ENCODE peak calls at places on chromosome 19, in five cellular contexts. One of them, this sample, is unnamed.

GRCh38 chr19:3161453-3161852 is 17.1 kb upstream of the S1PR4 start:
- DNase-seq in T-helper 17 cell: no peak
- DNase-seq in RPMI8226: no peak
- DNase-seq in Right ventricle myocardium superior: no peak
- DNase-seq in heart left ventricle: no peak
- DNase-seq in this sample: no peak

GRCh38 chr19:28498404-28498976 is 714.5 kb downstream of the UQCRFS1 start:
- DNase-seq in T-helper 17 cell: no peak
- DNase-seq in RPMI8226: no peak
- DNase-seq in Right ventricle myocardium superior: no peak
- DNase-seq in heart left ventricle: no peak
- DNase-seq in this sample: no peak

GRCh38 chr19:36973021-36973843 is 57.1 kb downstream of the ZNF568 start:
- DNase-seq in T-helper 17 cell: peak
- DNase-seq in RPMI8226: peak
- DNase-seq in Right ventricle myocardium superior: peak
- DNase-seq in heart left ventricle: peak
- DNase-seq in this sample: no peak

GRCh38 chr19:6073858-6074708 is 36.2 kb downstream of the RFX2 start:
- DNase-seq in T-helper 17 cell: no peak
- DNase-seq in RPMI8226: no peak
- DNase-seq in Right ventricle myocardium superior: no peak
- DNase-seq in heart left ventricle: no peak
- DNase-seq in this sample: no peak

GRCh38 chr19:3969435-3970312 is 1.2 kb downstream of the DAPK3 start:
- DNase-seq in T-helper 17 cell: no peak
- DNase-seq in RPMI8226: no peak
- DNase-seq in Right ventricle myocardium superior: no peak
- DNase-seq in heart left ventricle: no peak
- DNase-seq in this sample: peak

GRCh38 chr19:40136818-40137217 is 46.1 kb upstream of the ZNF780A start:
- DNase-seq in T-helper 17 cell: no peak
- DNase-seq in RPMI8226: no peak
- DNase-seq in Right ventricle myocardium superior: no peak
- DNase-seq in heart left ventricle: no peak
- DNase-seq in this sample: no peak

GRCh38 chr19:34218818-34219164 is 35.6 kb upstream of the GARRE1 start:
- DNase-seq in T-helper 17 cell: no peak
- DNase-seq in RPMI8226: no peak
- DNase-seq in Right ventricle myocardium superior: no peak
- DNase-seq in heart left ventricle: no peak
- DNase-seq in this sample: no peak

GRCh38 chr19:57807541-57807940 is 7.2 kb downstream of the ZNF552 start:
- DNase-seq in T-helper 17 cell: no peak
- DNase-seq in RPMI8226: no peak
- DNase-seq in Right ventricle myocardium superior: no peak
- DNase-seq in heart left ventricle: no peak
- DNase-seq in this sample: no peak

GRCh38 chr19:17687141-17687856 is 855 bp downstream of the UNC13A start:
- DNase-seq in T-helper 17 cell: no peak
- DNase-seq in RPMI8226: no peak
- DNase-seq in Right ventricle myocardium superior: no peak
- DNase-seq in heart left ventricle: no peak
- DNase-seq in this sample: no peak

GRCh38 chr19:40923934-40924391 is 41.9 kb upstream of the CYP2A7 start:
- DNase-seq in T-helper 17 cell: no peak
- DNase-seq in RPMI8226: no peak
- DNase-seq in Right ventricle myocardium superior: no peak
- DNase-seq in heart left ventricle: no peak
- DNase-seq in this sample: no peak

GRCh38 chr19:44741841-44742352 is 6.6 kb upstream of the BCL3 start:
- DNase-seq in T-helper 17 cell: no peak
- DNase-seq in RPMI8226: peak
- DNase-seq in Right ventricle myocardium superior: peak
- DNase-seq in heart left ventricle: peak
- DNase-seq in this sample: peak

GRCh38 chr19:47209323-47210179 is 21.4 kb downstream of the BBC3 start:
- DNase-seq in T-helper 17 cell: no peak
- DNase-seq in RPMI8226: no peak
- DNase-seq in Right ventricle myocardium superior: peak
- DNase-seq in heart left ventricle: no peak
- DNase-seq in this sample: peak

GRCh38 chr19:42275103-42275502 is 6.1 kb downstream of the CIC start:
- DNase-seq in T-helper 17 cell: no peak
- DNase-seq in RPMI8226: no peak
- DNase-seq in Right ventricle myocardium superior: no peak
- DNase-seq in heart left ventricle: no peak
- DNase-seq in this sample: no peak

GRCh38 chr19:14118165-14119051 is 846 bp upstream of the PRKACA start:
- DNase-seq in T-helper 17 cell: peak
- DNase-seq in RPMI8226: no peak
- DNase-seq in Right ventricle myocardium superior: peak
- DNase-seq in heart left ventricle: peak
- DNase-seq in this sample: peak

GRCh38 chr19:46714523-46715106 is 2.3 kb downstream of the PRKD2 start:
- DNase-seq in T-helper 17 cell: no peak
- DNase-seq in RPMI8226: no peak
- DNase-seq in Right ventricle myocardium superior: no peak
- DNase-seq in heart left ventricle: no peak
- DNase-seq in this sample: peak

GRCh38 chr19:17322854-17323253 is 11.8 kb downstream of the ANO8 start:
- DNase-seq in T-helper 17 cell: no peak
- DNase-seq in RPMI8226: no peak
- DNase-seq in Right ventricle myocardium superior: no peak
- DNase-seq in heart left ventricle: no peak
- DNase-seq in this sample: no peak

GRCh38 chr19:30105316-30105715 is 163.3 kb downstream of the URI1 start:
- DNase-seq in T-helper 17 cell: no peak
- DNase-seq in RPMI8226: no peak
- DNase-seq in Right ventricle myocardium superior: no peak
- DNase-seq in heart left ventricle: no peak
- DNase-seq in this sample: no peak

GRCh38 chr19:52602931-52603330 is 32.8 kb downstream of the ZNF701 start:
- DNase-seq in T-helper 17 cell: no peak
- DNase-seq in RPMI8226: no peak
- DNase-seq in Right ventricle myocardium superior: no peak
- DNase-seq in heart left ventricle: no peak
- DNase-seq in this sample: no peak

GRCh38 chr19:996051-996838 is 4.0 kb upstream of the GRIN3B start:
- DNase-seq in T-helper 17 cell: peak
- DNase-seq in RPMI8226: peak
- DNase-seq in Right ventricle myocardium superior: no peak
- DNase-seq in heart left ventricle: no peak
- DNase-seq in this sample: no peak

GRCh38 chr19:23758187-23759074 is at the start of gene ZNF681:
- DNase-seq in T-helper 17 cell: peak
- DNase-seq in RPMI8226: peak
- DNase-seq in Right ventricle myocardium superior: peak
- DNase-seq in heart left ventricle: peak
- DNase-seq in this sample: peak

GRCh38 chr19:47110521-47111080 is 3.0 kb downstream of the ZC3H4 start:
- DNase-seq in T-helper 17 cell: no peak
- DNase-seq in RPMI8226: peak
- DNase-seq in Right ventricle myocardium superior: no peak
- DNase-seq in heart left ventricle: no peak
- DNase-seq in this sample: peak

GRCh38 chr19:13846533-13847032 is 30.4 kb upstream of the NANOS3 start:
- DNase-seq in T-helper 17 cell: peak
- DNase-seq in RPMI8226: peak
- DNase-seq in Right ventricle myocardium superior: peak
- DNase-seq in heart left ventricle: peak
- DNase-seq in this sample: peak

GRCh38 chr19:56678205-56678604 is 6.6 kb upstream of the ZNF835 start:
- DNase-seq in T-helper 17 cell: no peak
- DNase-seq in RPMI8226: no peak
- DNase-seq in Right ventricle myocardium superior: no peak
- DNase-seq in heart left ventricle: no peak
- DNase-seq in this sample: no peak

GRCh38 chr19:48135411-48135810 is 24.8 kb upstream of the PLA2G4C start:
- DNase-seq in T-helper 17 cell: no peak
- DNase-seq in RPMI8226: no peak
- DNase-seq in Right ventricle myocardium superior: no peak
- DNase-seq in heart left ventricle: no peak
- DNase-seq in this sample: peak

GRCh38 chr19:7871530-7872305 is 2.5 kb downstream of the PRR36 start:
- DNase-seq in T-helper 17 cell: peak
- DNase-seq in RPMI8226: peak
- DNase-seq in Right ventricle myocardium superior: peak
- DNase-seq in heart left ventricle: peak
- DNase-seq in this sample: peak

GRCh38 chr19:19628499-19629134 is 597 bp upstream of the LPAR2 start:
- DNase-seq in T-helper 17 cell: no peak
- DNase-seq in RPMI8226: no peak
- DNase-seq in Right ventricle myocardium superior: no peak
- DNase-seq in heart left ventricle: no peak
- DNase-seq in this sample: no peak

GRCh38 chr19:33804021-33804799 is 7.5 kb downstream of the KCTD15 start:
- DNase-seq in T-helper 17 cell: no peak
- DNase-seq in RPMI8226: no peak
- DNase-seq in Right ventricle myocardium superior: peak
- DNase-seq in heart left ventricle: peak
- DNase-seq in this sample: no peak

GRCh38 chr19:1806184-1807029 is 5.7 kb downstream of the ATP8B3 start:
- DNase-seq in T-helper 17 cell: no peak
- DNase-seq in RPMI8226: no peak
- DNase-seq in Right ventricle myocardium superior: no peak
- DNase-seq in heart left ventricle: no peak
- DNase-seq in this sample: no peak

GRCh38 chr19:11405846-11406643 is 13.1 kb downstream of the RGL3 start:
- DNase-seq in T-helper 17 cell: no peak
- DNase-seq in RPMI8226: peak
- DNase-seq in Right ventricle myocardium superior: no peak
- DNase-seq in heart left ventricle: no peak
- DNase-seq in this sample: no peak

GRCh38 chr19:38662508-38663155 is 15.2 kb downstream of the ACTN4 start:
- DNase-seq in T-helper 17 cell: no peak
- DNase-seq in RPMI8226: no peak
- DNase-seq in Right ventricle myocardium superior: no peak
- DNase-seq in heart left ventricle: no peak
- DNase-seq in this sample: no peak

GRCh38 chr19:53183146-53183545 is 10.0 kb downstream of the ZNF665 start:
- DNase-seq in T-helper 17 cell: no peak
- DNase-seq in RPMI8226: no peak
- DNase-seq in Right ventricle myocardium superior: no peak
- DNase-seq in heart left ventricle: no peak
- DNase-seq in this sample: no peak

GRCh38 chr19:38634757-38635482 is 12.5 kb upstream of the ACTN4 start:
- DNase-seq in T-helper 17 cell: peak
- DNase-seq in RPMI8226: peak
- DNase-seq in Right ventricle myocardium superior: peak
- DNase-seq in heart left ventricle: peak
- DNase-seq in this sample: peak

GRCh38 chr19:5369962-5370367 is 29.4 kb upstream of the PTPRS start:
- DNase-seq in T-helper 17 cell: no peak
- DNase-seq in RPMI8226: peak
- DNase-seq in Right ventricle myocardium superior: peak
- DNase-seq in heart left ventricle: no peak
- DNase-seq in this sample: peak

This sample was measured in NAMALWA.